ENCODE peak calls at places on chromosomes 4 and X, in five cellular contexts. Q, F, H, Z and R are unnamed samples.

GRCh38 chr4:156725257-156725656 is 246.3 kb downstream of the PDGFC start:
- DNase-seq in Q (no peak), F (no peak), H (no peak), Z (no peak), R (no peak)

GRCh38 chrX:23742693-23743622 is at the start of gene ACOT9:
- DNase-seq in Q (peak), F (peak), H (peak), Z (peak), R (peak)

GRCh38 chrX:17656035-17656418 is 81.3 kb upstream of the SCML1 start:
- DNase-seq in Q (peak), F (no peak), H (no peak), Z (peak), R (no peak)

GRCh38 chrX:96372313-96373046 is 312.2 kb upstream of the DIAPH2 start:
- DNase-seq in Q (peak), F (no peak), H (peak), Z (peak), R (peak)

GRCh38 chr4:173199553-173199952 is 30.9 kb downstream of the GALNT7 start:
- DNase-seq in Q (no peak), F (no peak), H (no peak), Z (no peak), R (no peak)

GRCh38 chr4:35167385-35167784 is 1076.9 kb downstream of the ARAP2 start:
- DNase-seq in Q (no peak), F (no peak), H (no peak), Z (no peak), R (no peak)

GRCh38 chr4:43243433-43244116 is 351.1 kb downstream of the GRXCR1 start:
- DNase-seq in Q (peak), F (no peak), H (no peak), Z (no peak), R (no peak)

GRCh38 chr4:146436423-146437162 is 85.1 kb downstream of the SLC10A7 start:
- DNase-seq in Q (no peak), F (no peak), H (no peak), Z (peak), R (no peak)

GRCh38 chrX:115560978-115561604 is at the start of gene PLS3:
- DNase-seq in Q (peak), F (peak), H (peak), Z (peak), R (peak)

GRCh38 chr4:82903737-82904136 is 3.2 kb downstream of the THAP9 start:
- DNase-seq in Q (no peak), F (no peak), H (no peak), Z (no peak), R (no peak)

GRCh38 chr4:76562161-76562560 is 127.1 kb downstream of the SHROOM3 start:
- DNase-seq in Q (peak), F (no peak), H (peak), Z (peak), R (no peak)

GRCh38 chr4:109359040-109359646 is 56.7 kb upstream of the COL25A1 start:
- DNase-seq in Q (no peak), F (no peak), H (no peak), Z (no peak), R (peak)

GRCh38 chr4:138611721-138612120 is 369.6 kb upstream of the SLC7A11 start:
- DNase-seq in Q (no peak), F (no peak), H (no peak), Z (no peak), R (no peak)

GRCh38 chrX:119475389-119476101 is 7.3 kb downstream of the SLC25A5 start:
- DNase-seq in Q (no peak), F (no peak), H (no peak), Z (no peak), R (no peak)

GRCh38 chr4:52640808-52641595 is 18.1 kb downstream of the USP46 start:
- DNase-seq in Q (peak), F (no peak), H (peak), Z (peak), R (no peak)
- H3K4me3 ChIP-seq in Q (no peak), F (no peak), H (no peak), Z (no peak), R (no peak)

GRCh38 chr4:117664706-117665444 is 369.4 kb upstream of the NDST3 start:
- DNase-seq in Q (no peak), F (no peak), H (no peak), Z (no peak), R (no peak)

GRCh38 chr4:117661673-117662072 is 372.6 kb upstream of the NDST3 start:
- DNase-seq in Q (no peak), F (no peak), H (no peak), Z (no peak), R (no peak)

GRCh38 chr4:117660668-117661067 is 373.6 kb upstream of the NDST3 start:
- DNase-seq in Q (no peak), F (no peak), H (no peak), Z (no peak), R (no peak)
- H3K4me3 ChIP-seq in Q (no peak), F (no peak), H (no peak), Z (no peak), R (no peak)

DNA sequence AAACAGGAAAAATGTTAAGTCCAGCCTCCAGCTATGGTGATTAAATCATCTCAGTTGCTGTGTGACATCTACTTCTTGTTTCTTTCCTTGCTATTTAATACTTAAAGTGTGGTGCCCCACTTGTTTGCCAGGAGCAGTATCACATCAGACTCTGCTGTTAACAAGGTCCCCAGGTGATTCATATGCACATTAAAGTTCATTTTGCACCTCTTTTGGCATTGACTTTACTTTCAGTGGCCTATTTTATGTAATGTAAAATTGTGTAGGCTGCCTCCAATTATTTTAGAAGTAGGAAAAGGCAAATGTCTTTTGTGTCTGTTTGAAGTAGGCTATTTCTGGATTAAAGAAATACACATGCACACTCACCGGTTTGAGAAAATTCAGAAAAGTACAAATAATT is 47.5 kb downstream of the CPE start:
- DNase-seq in Q (no peak), F (no peak), H (no peak), Z (no peak), R (no peak)
- H3K4me3 ChIP-seq in Q (no peak), F (no peak), H (no peak), Z (no peak), R (no peak)

GRCh38 chrX:137427061-137427778 is 138.7 kb upstream of the ZIC3 start:
- DNase-seq in Q (no peak), F (no peak), H (no peak), Z (no peak), R (no peak)

GRCh38 chrX:137424679-137425078 is 141.2 kb upstream of the ZIC3 start:
- DNase-seq in Q (no peak), F (no peak), H (no peak), Z (no peak), R (no peak)

GRCh38 chrX:137427813-137428212 is 138.1 kb upstream of the ZIC3 start:
- DNase-seq in Q (peak), F (no peak), H (no peak), Z (peak), R (no peak)

GRCh38 chrX:137425273-137425902 is 140.5 kb upstream of the ZIC3 start:
- DNase-seq in Q (no peak), F (no peak), H (no peak), Z (no peak), R (no peak)

GRCh38 chrX:137423241-137423640 is 142.7 kb upstream of the ZIC3 start:
- DNase-seq in Q (no peak), F (no peak), H (no peak), Z (no peak), R (no peak)
- H3K4me3 ChIP-seq in Q (no peak), F (no peak), H (no peak), Z (no peak), R (no peak)

GRCh38 chrX:66638591-66639500 is at the start of gene EDA2R:
- DNase-seq in Q (peak), F (peak), H (peak), Z (peak), R (no peak)
- H3K4me3 ChIP-seq in Q (peak), F (no peak), H (peak), Z (peak), R (no peak)

GRCh38 chrX:21661316-21661715 is 3.2 kb upstream of the KLHL34 start:
- DNase-seq in Q (no peak), F (no peak), H (no peak), Z (no peak), R (no peak)

GRCh38 chrX:21657318-21658151 is 595 bp downstream of the KLHL34 start:
- DNase-seq in Q (no peak), F (no peak), H (no peak), Z (no peak), R (no peak)

GRCh38 chrX:21658746-21659145 is 616 bp upstream of the KLHL34 start:
- DNase-seq in Q (no peak), F (no peak), H (no peak), Z (no peak), R (peak)

GRCh38 chrX:21658152-21658737 is at the start of gene KLHL34:
- DNase-seq in Q (no peak), F (no peak), H (no peak), Z (no peak), R (peak)

GRCh38 chrX:21659320-21659719 is 1.2 kb upstream of the KLHL34 start:
- DNase-seq in Q (no peak), F (no peak), H (no peak), Z (no peak), R (no peak)
- H3K4me3 ChIP-seq in Q (no peak), F (no peak), H (no peak), Z (no peak), R (peak)